ENCODE peak calls at places on chromosomes 7 and 10, in four cellular contexts. B is C1 segment of cervical spinal cord; Y is iris pigment epithelial cell; R is stimulated activated CD4-positive, alpha-beta T cell treated with anti-CD3 and anti-CD28 coated beads, Interleukin-1b, Interleukin-23, amount 100 ng/mL, for 1 hour. J is an unnamed sample.

GRCh38 chr7:34137176-34137575 is 231.8 kb downstream of the BMPER start:
- DNase-seq in B (no peak), Y (no peak), R (no peak), J (no peak)

GRCh38 chr10:114398587-114399331 is 5.5 kb downstream of the AFAP1L2 start:
- DNase-seq in Y (no peak), R (no peak), B (no peak), J (no peak)

GRCh38 chr7:47625861-47626444 is 44.0 kb upstream of the TNS3 start:
- DNase-seq in Y (no peak), B (no peak), R (no peak), J (no peak)

GRCh38 chr7:101792051-101792651 is 25.3 kb upstream of the CUX1 start:
- DNase-seq in B (no peak), R (no peak), Y (peak; percentile 78), J (peak; percentile 73)

GRCh38 chr10:59970396-59971368 is 64.3 kb upstream of the CCDC6 start:
- DNase-seq in Y (no peak), B (no peak), R (no peak), J (no peak)

GRCh38 chr7:128917061-128917460 is 6.6 kb upstream of the KCP start:
- DNase-seq in Y (no peak), R (no peak), B (no peak), J (peak; percentile 31)

GRCh38 chr10:83458611-83459010 is 680.7 kb upstream of the GHITM start:
- DNase-seq in R (no peak), Y (no peak), B (no peak), J (peak; percentile 63)

GRCh38 chr7:44415510-44415909 is 74.9 kb downstream of the NUDCD3 start:
- DNase-seq in R (no peak), B (no peak), Y (no peak), J (no peak)

GRCh38 chr10:115049957-115050356 is 43.2 kb upstream of the ATRNL1 start:
- DNase-seq in B (no peak), R (no peak), Y (peak; percentile 72), J (no peak)

GRCh38 chr7:137404918-137405317 is 61.4 kb upstream of the PTN start:
- DNase-seq in Y (no peak), R (no peak), B (no peak), J (no peak)

GRCh38 chr10:17578603-17579002 is 38.6 kb downstream of the HACD1 start:
- DNase-seq in Y (no peak), R (no peak), B (no peak), J (no peak)

J was measured in Right ventricle myocardium inferior.